ENCODE peak calls at places on chromosomes 1 and 21, in nine cellular contexts. G is T follicular helper cell; Z is T-helper 22 cell; J is G401; F is stimulated activated naive CD8-positive, alpha-beta T cell treated with anti-CD3 and anti-CD28 coated beads, Interleukin-15, amount 100 ng/mL, for 72 hours; B is thoracic aorta; T is hippocampal formation; K is kidney epithelial cell; D is GM13977. M is an unnamed sample.

GRCh38 chr21:14114251-14114650 is 96.5 kb downstream of the LIPI start:
- DNase-seq in K (no peak), B (no peak), J (no peak), G (no peak), D (no peak), F (no peak), Z (no peak), T (no peak), M (no peak)

GRCh38 chr21:37793660-37794059 is 122.6 kb downstream of the KCNJ6 start:
- DNase-seq in B (no peak), T (no peak), F (no peak), D (no peak), G (no peak), Z (no peak), K (no peak), J (no peak), M (peak; percentile 33)

GRCh38 chr1:180778782-180779398 is 133.8 kb upstream of the KIAA1614 start:
- DNase-seq in B (no peak), G (no peak), J (no peak), Z (no peak), F (no peak), T (no peak), D (peak; percentile 12), K (no peak), M (peak; percentile 2)

GRCh38 chr1:78005347-78005722 is 596 bp downstream of the DNAJB4 start:
- DNase-seq in D (no peak), T (no peak), J (no peak), F (no peak), G (no peak), B (no peak), Z (no peak), K (no peak), M (no peak)

GRCh38 chr1:9426291-9426711 is 113.0 kb upstream of the SLC25A33 start:
- DNase-seq in J (no peak), D (peak; percentile 82), G (peak; percentile 78), F (peak; percentile 61), T (peak; percentile 36), B (no peak), Z (peak; percentile 79), K (no peak), M (no peak)

GRCh38 chr21:38478782-38479181 is 19.5 kb downstream of the ERG start:
- DNase-seq in T (no peak), F (no peak), K (no peak), B (no peak), Z (no peak), G (no peak), J (no peak), D (no peak), M (peak; percentile 86)

GRCh38 chr1:236451796-236452373 is 57.8 kb downstream of the EDARADD start:
- DNase-seq in T (no peak), B (no peak), G (peak; percentile 15), D (peak; percentile 37), K (no peak), F (peak; percentile 9), Z (peak; percentile 9), J (no peak), M (peak; percentile 14)

GRCh38 chr1:94418664-94419655 is 771 bp downstream of the ABCD3 start:
- DNase-seq in Z (no peak), F (peak; percentile 10), J (peak; percentile 41), D (no peak), T (peak; percentile 38), B (peak; percentile 16), G (no peak), K (no peak), M (peak; percentile 40)

GRCh38 chr1:182279724-182280506 is 111.7 kb downstream of the GLUL start:
- DNase-seq in Z (no peak), J (no peak), T (peak; percentile 92), K (no peak), B (no peak), G (no peak), F (no peak), D (no peak), M (no peak)

GRCh38 chr1:213973129-213973528 is 14.6 kb upstream of the PROX1 start:
- DNase-seq in T (no peak), Z (no peak), B (no peak), J (no peak), G (no peak), F (no peak), K (no peak), D (no peak), M (no peak)

GRCh38 chr1:1985375-1986050 is 18.1 kb downstream of the CFAP74 start:
- DNase-seq in J (peak; percentile 57), B (no peak), G (no peak), Z (no peak), D (no peak), K (no peak), T (no peak), F (no peak), M (no peak)

GRCh38 chr1:185474440-185475149 is 157.6 kb upstream of the IVNS1ABP start:
- DNase-seq in J (no peak), F (no peak), G (no peak), B (no peak), T (no peak), D (no peak), Z (no peak), K (no peak), M (no peak)

GRCh38 chr1:21299007-21299406 is 8.7 kb upstream of the ECE1 start:
- DNase-seq in G (no peak), F (no peak), D (no peak), J (no peak), K (no peak), T (no peak), B (no peak), Z (peak; percentile 8), M (no peak)

GRCh38 chr21:33762798-33763572 is 120.7 kb downstream of the ITSN1 start:
- DNase-seq in K (peak; percentile 53), J (no peak), G (no peak), D (no peak), F (no peak), B (no peak), T (no peak), Z (no peak), M (peak; percentile 50)

GRCh38 chr1:215636258-215636965 is 69.3 kb downstream of the KCTD3 start:
- DNase-seq in Z (no peak), T (no peak), B (no peak), F (no peak), D (no peak), G (no peak), K (no peak), J (no peak), M (peak; percentile 53)

GRCh38 chr1:169024800-169025253 is 81.7 kb upstream of the ATP1B1 start:
- DNase-seq in K (peak; percentile 70), F (no peak), B (no peak), G (no peak), D (peak; percentile 66), J (no peak), Z (no peak), T (no peak), M (no peak)

GRCh38 chr1:102776074-102776473 is 332.2 kb downstream of the COL11A1 start:
- DNase-seq in Z (no peak), J (no peak), B (no peak), D (no peak), T (no peak), K (no peak), G (no peak), F (no peak), M (no peak)

GRCh38 chr1:145849356-145850165 is 4.1 kb downstream of the NUDT17 start:
- DNase-seq in K (peak; percentile 29), J (no peak), T (no peak), Z (no peak), B (no peak), F (no peak), D (no peak), G (no peak), M (peak; percentile 81)

GRCh38 chr1:22224091-22224490 is 81.2 kb upstream of the WNT4 start:
- DNase-seq in G (no peak), T (no peak), B (no peak), K (no peak), D (no peak), J (no peak), Z (no peak), F (no peak), M (no peak)

GRCh38 chr1:169595764-169596711 is 9.8 kb upstream of the F5 start:
- DNase-seq in Z (no peak), F (peak; percentile 20), D (no peak), G (no peak), J (no peak), T (no peak), B (no peak), K (peak; percentile 23), M (peak; percentile 67)

GRCh38 chr1:114153051-114153620 is 533 bp downstream of the SYT6 start:
- DNase-seq in T (no peak), J (no peak), B (no peak), F (no peak), Z (no peak), D (peak; percentile 46), G (no peak), K (no peak), M (no peak)

GRCh38 chr1:32775640-32776337 is 41.4 kb downstream of the YARS1 start:
- DNase-seq in G (no peak), J (no peak), D (no peak), Z (no peak), B (no peak), F (no peak), K (no peak), T (no peak), M (no peak)

GRCh38 chr21:16460936-16461335 is 731.2 kb downstream of the USP25 start:
- DNase-seq in J (no peak), T (no peak), F (no peak), Z (no peak), G (no peak), D (no peak), K (no peak), B (no peak), M (no peak)

GRCh38 chr1:71660417-71660816 is 579.6 kb upstream of the ZRANB2 start:
- DNase-seq in F (no peak), D (no peak), K (no peak), G (no peak), T (no peak), B (no peak), Z (no peak), J (no peak), M (peak; percentile 13)

GRCh38 chr1:67645495-67646144 is 39.4 kb upstream of the GADD45A start:
- DNase-seq in J (no peak), G (no peak), D (no peak), B (no peak), Z (no peak), K (no peak), T (no peak), F (no peak), M (peak; percentile 54)

GRCh38 chr1:19861034-19861433 is 21.2 kb upstream of the OTUD3 start:
- DNase-seq in Z (no peak), B (no peak), F (no peak), T (no peak), J (no peak), K (no peak), G (no peak), D (no peak), M (peak; percentile 19)